ENCODE peak calls at places on chromosome 3, in nine cellular contexts. A is tibial artery, L is esophagus squamous epithelium, D is B cell, B is nephron progenitor cell, G is AG09309, X is fibroblast of pulmonary artery, P is IMR-90, V is endothelial cell. W is an unnamed sample.

GRCh38 chr3:7382293-7383033 is 521.5 kb downstream of the GRM7 start:
- DNase-seq in A (no peak), B (no peak), D (no peak), L (no peak), V (no peak), P (no peak), G (no peak), X (peak; percentile 67), W (no peak)

GRCh38 chr3:185717121-185717520 is 107.7 kb downstream of the IGF2BP2 start:
- DNase-seq in P (peak; percentile 93), G (peak; percentile 68), D (no peak), L (no peak), X (peak; percentile 87), V (no peak), B (no peak), A (no peak), W (no peak)

GRCh38 chr3:196735751-196736150 is 3.9 kb upstream of the PAK2 start:
- DNase-seq in B (no peak), P (peak; percentile 57), X (peak; percentile 29), V (no peak), G (no peak), A (no peak), D (no peak), L (no peak), W (no peak)

GRCh38 chr3:144112036-144112435 is 140.4 kb downstream of the DIPK2A start:
- DNase-seq in L (no peak), D (no peak), G (no peak), X (no peak), V (no peak), A (no peak), B (no peak), P (no peak), W (no peak)

GRCh38 chr3:37320276-37320675 is 145.9 kb upstream of the LRRFIP2 start:
- DNase-seq in B (no peak), D (no peak), L (no peak), V (no peak), X (no peak), A (no peak), G (no peak), P (no peak), W (peak; percentile 31)

GRCh38 chr3:115018694-115019093 is 128.4 kb downstream of the ZBTB20 start:
- DNase-seq in P (no peak), D (no peak), L (no peak), G (no peak), B (no peak), X (no peak), V (no peak), A (no peak), W (no peak)

GRCh38 chr3:160005004-160005403 is 16.4 kb downstream of the IL12A start:
- DNase-seq in P (no peak), B (no peak), D (no peak), X (no peak), V (no peak), L (no peak), A (no peak), G (no peak), W (no peak)

GRCh38 chr3:164407111-164407510 is 671.2 kb downstream of the SI start:
- DNase-seq in X (no peak), A (no peak), G (no peak), L (no peak), D (no peak), V (no peak), B (no peak), P (no peak), W (no peak)

GRCh38 chr3:155391583-155391982 is 98.1 kb upstream of the STRIT1 start:
- DNase-seq in L (no peak), P (peak; percentile 12), X (peak; percentile 26), G (peak; percentile 91), A (no peak), B (no peak), D (no peak), V (no peak), W (no peak)

GRCh38 chr3:58625196-58625595 is 41.4 kb downstream of the FAM3D start:
- DNase-seq in D (no peak), V (no peak), P (no peak), B (no peak), L (no peak), G (no peak), A (no peak), X (no peak), W (no peak)

GRCh38 chr3:46163551-46163981 is 44.5 kb downstream of the CCR1 start:
- DNase-seq in D (no peak), G (no peak), L (no peak), A (no peak), P (no peak), X (no peak), B (no peak), V (no peak), W (no peak)

GRCh38 chr3:187669675-187670504 is at the start of gene SST:
- DNase-seq in G (no peak), L (no peak), P (peak; percentile 47), B (peak; percentile 89), A (no peak), X (peak; percentile 66), D (no peak), V (peak; percentile 76), W (no peak)

GRCh38 chr3:51675201-51675611 is 4.2 kb downstream of the TEX264 start:
- DNase-seq in X (peak; percentile 36), B (no peak), V (no peak), L (no peak), P (peak; percentile 60), A (peak; percentile 21), D (no peak), G (peak; percentile 25), W (no peak)

GRCh38 chr3:165513715-165514711 is 317.8 kb upstream of the SLITRK3 start:
- DNase-seq in G (no peak), P (no peak), A (no peak), X (no peak), D (no peak), B (no peak), L (no peak), V (no peak), W (no peak)

GRCh38 chr3:128727485-128727884 is 1.5 kb downstream of the RAB7A start:
- DNase-seq in A (no peak), P (no peak), G (no peak), L (no peak), B (no peak), D (no peak), V (no peak), X (no peak), W (no peak)

GRCh38 chr3:38317186-38317759 is 29.3 kb upstream of the XYLB start:
- DNase-seq in P (no peak), D (no peak), L (no peak), G (no peak), A (no peak), X (peak; percentile 8), B (no peak), V (no peak), W (no peak)

GRCh38 chr3:183548262-183548769 is 7.2 kb downstream of the KLHL6 start:
- DNase-seq in V (peak; percentile 19), L (no peak), G (peak; percentile 24), A (no peak), D (no peak), P (peak; percentile 72), X (peak; percentile 83), B (no peak), W (no peak)

GRCh38 chr3:26271848-26272247 is 350.7 kb upstream of the LRRC3B start:
- DNase-seq in A (no peak), L (no peak), X (no peak), B (no peak), P (no peak), G (no peak), D (no peak), V (no peak), W (no peak)

GRCh38 chr3:123552095-123552714 is 32.6 kb downstream of the HACD2 start:
- DNase-seq in P (peak; percentile 25), V (no peak), A (no peak), G (no peak), B (no peak), D (no peak), X (peak; percentile 35), L (no peak), W (peak; percentile 24)
- TF ChIP-seq CTCF in P (peak; percentile 61), V (peak; percentile 30), A (peak; percentile 41), G (peak; percentile 69), B (peak; percentile 38), D (peak; percentile 16), X (peak; percentile 70), L (peak; percentile 23), W (peak; percentile 65)

GRCh38 chr3:135788978-135789377 is 176.6 kb upstream of the PPP2R3A start:
- DNase-seq in P (no peak), B (no peak), L (no peak), G (no peak), X (no peak), A (no peak), V (no peak), D (no peak), W (no peak)

GRCh38 chr3:135792174-135792573 is 173.4 kb upstream of the PPP2R3A start:
- DNase-seq in X (no peak), D (no peak), V (peak; percentile 23), G (no peak), P (no peak), A (no peak), B (peak; percentile 15), L (no peak), W (no peak)
- TF ChIP-seq CTCF in X (no peak), D (no peak), V (peak; percentile 40), G (no peak), P (no peak), A (no peak), B (peak; percentile 23), L (no peak), W (peak; percentile 12)

DNA sequence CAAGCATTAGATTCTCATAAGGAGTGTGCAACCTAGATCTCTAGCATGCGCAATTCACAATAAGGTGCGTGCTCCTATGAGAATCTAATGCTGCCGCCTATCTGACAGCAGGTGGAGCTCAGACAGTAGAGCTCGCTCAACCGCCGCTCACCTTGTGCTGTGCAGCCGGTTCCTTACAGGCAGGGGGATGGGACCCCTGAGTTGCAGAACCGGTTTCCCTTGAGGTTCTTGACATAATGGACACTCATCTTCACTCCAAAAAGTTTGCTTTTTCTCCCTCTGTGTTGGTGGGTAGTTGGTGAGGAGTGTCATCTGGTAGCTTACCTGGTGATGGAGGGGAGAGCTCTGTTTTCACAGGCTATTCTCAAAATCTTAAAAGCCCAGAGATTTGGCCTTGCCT is 324.0 kb upstream of the TBL1XR1 start:
- DNase-seq in X (no peak), G (no peak), L (no peak), A (no peak), V (no peak), D (no peak), B (no peak), P (no peak), W (no peak)
- TF ChIP-seq CTCF in X (no peak), G (no peak), L (peak; percentile 57), A (no peak), V (no peak), D (no peak), B (no peak), P (no peak), W (no peak)

GRCh38 chr3:189192725-189193124 is 21.0 kb downstream of the TPRG1 start:
- DNase-seq in L (no peak), B (no peak), V (no peak), G (no peak), P (no peak), X (no peak), A (no peak), D (no peak), W (no peak)

DNA sequence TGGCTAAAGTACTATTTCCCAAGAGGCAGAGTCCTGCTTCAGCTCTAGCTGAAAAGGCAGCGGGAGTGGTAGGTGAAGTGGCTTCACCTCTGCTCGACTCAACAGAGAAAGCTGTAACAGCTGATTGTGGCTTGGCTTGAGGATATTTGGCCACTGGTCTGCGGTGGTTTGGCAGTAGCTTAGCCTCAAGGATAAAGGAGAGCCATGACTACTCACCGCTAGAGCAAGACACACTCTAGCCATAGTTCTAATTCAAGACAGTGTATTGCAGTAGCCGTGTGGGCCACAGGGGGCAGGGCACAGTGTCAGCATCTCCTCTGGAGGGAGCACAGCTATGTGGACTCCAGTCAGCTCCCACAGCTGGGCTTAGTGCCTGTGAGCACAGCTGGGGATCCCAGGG is 23.5 kb downstream of the TPRG1 start:
- DNase-seq in B (no peak), L (no peak), P (no peak), G (no peak), X (no peak), V (no peak), D (no peak), A (no peak), W (no peak)
- TF ChIP-seq CTCF in B (no peak), L (no peak), P (no peak), G (peak; percentile 34), X (peak; percentile 17), V (no peak), D (no peak), A (no peak), W (no peak)